ENCODE peak calls at places on chromosomes 7 and 10, in nine cellular contexts. One of them, this sample, is unnamed.

GRCh38 chr10:82399850-82400249 is 524.9 kb downstream of the NRG3 start:
- DNase-seq in prostate gland: no peak
- DNase-seq in heart right ventricle: no peak
- DNase-seq in lung: no peak
- DNase-seq in esophagus squamous epithelium: no peak
- DNase-seq in neural progenitor cell: no peak
- DNase-seq in cardiac muscle cell: no peak
- DNase-seq in PC-3: no peak
- DNase-seq in HCT116: no peak
- DNase-seq in this sample: no peak

GRCh38 chr7:33807158-33807530 is 98.2 kb upstream of the BMPER start:
- DNase-seq in prostate gland: no peak
- DNase-seq in heart right ventricle: no peak
- DNase-seq in lung: no peak
- DNase-seq in esophagus squamous epithelium: no peak
- DNase-seq in neural progenitor cell: no peak
- DNase-seq in cardiac muscle cell: no peak
- DNase-seq in PC-3: no peak
- DNase-seq in HCT116: no peak
- DNase-seq in this sample: no peak

GRCh38 chr10:69800109-69800508 is 1.6 kb upstream of the COL13A1 start:
- DNase-seq in prostate gland: peak; percentile 28
- DNase-seq in heart right ventricle: peak; percentile 55
- DNase-seq in lung: peak; percentile 43
- DNase-seq in esophagus squamous epithelium: no peak
- DNase-seq in neural progenitor cell: peak; percentile 84
- DNase-seq in cardiac muscle cell: peak; percentile 84
- DNase-seq in PC-3: peak; percentile 93
- DNase-seq in HCT116: peak; percentile 67
- DNase-seq in this sample: peak; percentile 35

GRCh38 chr7:7720193-7720592 is 1.8 kb upstream of the RPA3 start:
- DNase-seq in prostate gland: no peak
- DNase-seq in heart right ventricle: no peak
- DNase-seq in lung: no peak
- DNase-seq in esophagus squamous epithelium: no peak
- DNase-seq in neural progenitor cell: no peak
- DNase-seq in cardiac muscle cell: no peak
- DNase-seq in PC-3: no peak
- DNase-seq in HCT116: no peak
- DNase-seq in this sample: no peak

GRCh38 chr10:100993986-100994708 is 5.5 kb upstream of the LZTS2 start:
- DNase-seq in prostate gland: no peak
- DNase-seq in heart right ventricle: no peak
- DNase-seq in lung: no peak
- DNase-seq in esophagus squamous epithelium: no peak
- DNase-seq in neural progenitor cell: peak; percentile 65
- DNase-seq in cardiac muscle cell: peak; percentile 48
- DNase-seq in PC-3: peak; percentile 59
- DNase-seq in HCT116: no peak
- DNase-seq in this sample: no peak

GRCh38 chr7:27898735-27899134 is 158.8 kb downstream of the TAX1BP1 start:
- DNase-seq in prostate gland: no peak
- DNase-seq in heart right ventricle: no peak
- DNase-seq in lung: no peak
- DNase-seq in esophagus squamous epithelium: no peak
- DNase-seq in neural progenitor cell: no peak
- DNase-seq in cardiac muscle cell: no peak
- DNase-seq in PC-3: no peak
- DNase-seq in HCT116: no peak
- DNase-seq in this sample: no peak

GRCh38 chr10:104022020-104022419 is 55.1 kb downstream of the SLK start:
- DNase-seq in prostate gland: no peak
- DNase-seq in heart right ventricle: no peak
- DNase-seq in lung: no peak
- DNase-seq in esophagus squamous epithelium: no peak
- DNase-seq in neural progenitor cell: no peak
- DNase-seq in cardiac muscle cell: no peak
- DNase-seq in PC-3: no peak
- DNase-seq in HCT116: no peak
- DNase-seq in this sample: no peak

GRCh38 chr10:49534670-49535381 is 4.1 kb downstream of the ERCC6 start:
- DNase-seq in prostate gland: no peak
- DNase-seq in heart right ventricle: no peak
- DNase-seq in lung: no peak
- DNase-seq in esophagus squamous epithelium: no peak
- DNase-seq in neural progenitor cell: no peak
- DNase-seq in cardiac muscle cell: no peak
- DNase-seq in PC-3: peak; percentile 82
- DNase-seq in HCT116: no peak
- DNase-seq in this sample: no peak

GRCh38 chr10:24962998-24963397 is 10.6 kb upstream of the PRTFDC1 start:
- DNase-seq in prostate gland: no peak
- DNase-seq in heart right ventricle: no peak
- DNase-seq in lung: no peak
- DNase-seq in esophagus squamous epithelium: no peak
- DNase-seq in neural progenitor cell: no peak
- DNase-seq in cardiac muscle cell: no peak
- DNase-seq in PC-3: peak; percentile 94
- DNase-seq in HCT116: peak; percentile 90
- DNase-seq in this sample: no peak

GRCh38 chr10:85152488-85152887 is 824.1 kb downstream of the CCSER2 start:
- DNase-seq in prostate gland: no peak
- DNase-seq in heart right ventricle: no peak
- DNase-seq in lung: no peak
- DNase-seq in esophagus squamous epithelium: no peak
- DNase-seq in neural progenitor cell: peak; percentile 36
- DNase-seq in cardiac muscle cell: no peak
- DNase-seq in PC-3: no peak
- DNase-seq in HCT116: no peak
- DNase-seq in this sample: no peak

GRCh38 chr10:11042375-11042774 is 24.7 kb downstream of the CELF2 start:
- DNase-seq in prostate gland: no peak
- DNase-seq in heart right ventricle: no peak
- DNase-seq in lung: no peak
- DNase-seq in esophagus squamous epithelium: no peak
- DNase-seq in neural progenitor cell: no peak
- DNase-seq in cardiac muscle cell: no peak
- DNase-seq in PC-3: no peak
- DNase-seq in HCT116: no peak
- DNase-seq in this sample: no peak

GRCh38 chr7:108448777-108449576 is 7.3 kb downstream of the NRCAM start:
- DNase-seq in prostate gland: no peak
- DNase-seq in heart right ventricle: no peak
- DNase-seq in lung: no peak
- DNase-seq in esophagus squamous epithelium: no peak
- DNase-seq in neural progenitor cell: peak; percentile 88
- DNase-seq in cardiac muscle cell: no peak
- DNase-seq in PC-3: no peak
- DNase-seq in HCT116: no peak
- DNase-seq in this sample: no peak

GRCh38 chr10:46198516-46198915 is 88.3 kb upstream of the ANTXRL start:
- DNase-seq in prostate gland: no peak
- DNase-seq in heart right ventricle: no peak
- DNase-seq in lung: no peak
- DNase-seq in esophagus squamous epithelium: no peak
- DNase-seq in neural progenitor cell: no peak
- DNase-seq in cardiac muscle cell: no peak
- DNase-seq in PC-3: peak; percentile 20
- DNase-seq in HCT116: no peak
- DNase-seq in this sample: no peak

GRCh38 chr10:97763947-97764346 is 7.9 kb downstream of the SFRP5 start:
- DNase-seq in prostate gland: no peak
- DNase-seq in heart right ventricle: no peak
- DNase-seq in lung: no peak
- DNase-seq in esophagus squamous epithelium: no peak
- DNase-seq in neural progenitor cell: no peak
- DNase-seq in cardiac muscle cell: no peak
- DNase-seq in PC-3: no peak
- DNase-seq in HCT116: no peak
- DNase-seq in this sample: no peak
- H3K4me1 ChIP-seq in prostate gland: no peaks in the 10 kb centered on the region
- H3K4me1 ChIP-seq in heart right ventricle: no peaks in the 10 kb centered on the region
- H3K4me1 ChIP-seq in lung: no peaks in the 10 kb centered on the region
- H3K4me1 ChIP-seq in esophagus squamous epithelium: no peaks in the 10 kb centered on the region
- H3K4me1 ChIP-seq in neural progenitor cell: peaks cover 15% of the 10 kb centered on the region
- H3K4me1 ChIP-seq in cardiac muscle cell: peaks cover 10% of the 10 kb centered on the region
- H3K4me1 ChIP-seq in PC-3: no peaks in the 10 kb centered on the region
- H3K4me1 ChIP-seq in HCT116: peaks cover 2% of the 10 kb centered on the region
- H3K4me1 ChIP-seq in this sample: no peaks in the 10 kb centered on the region

GRCh38 chr7:142098004-142098403 is 13.5 kb upstream of the MGAM2 start:
- DNase-seq in prostate gland: no peak
- DNase-seq in heart right ventricle: no peak
- DNase-seq in lung: no peak
- DNase-seq in esophagus squamous epithelium: no peak
- DNase-seq in neural progenitor cell: no peak
- DNase-seq in cardiac muscle cell: no peak
- DNase-seq in PC-3: no peak
- DNase-seq in HCT116: no peak
- DNase-seq in this sample: no peak
- H3K4me1 ChIP-seq in prostate gland: no peaks in the 10 kb centered on the region
- H3K4me1 ChIP-seq in heart right ventricle: no peaks in the 10 kb centered on the region
- H3K4me1 ChIP-seq in lung: no peaks in the 10 kb centered on the region
- H3K4me1 ChIP-seq in esophagus squamous epithelium: no peaks in the 10 kb centered on the region
- H3K4me1 ChIP-seq in neural progenitor cell: no peaks in the 10 kb centered on the region
- H3K4me1 ChIP-seq in cardiac muscle cell: no peaks in the 10 kb centered on the region
- H3K4me1 ChIP-seq in PC-3: no peaks in the 10 kb centered on the region
- H3K4me1 ChIP-seq in HCT116: no peaks in the 10 kb centered on the region
- H3K4me1 ChIP-seq in this sample: no peaks in the 10 kb centered on the region

GRCh38 chr7:140393756-140394306 is 4.5 kb downstream of the SLC37A3 start:
- DNase-seq in prostate gland: no peak
- DNase-seq in heart right ventricle: no peak
- DNase-seq in lung: no peak
- DNase-seq in esophagus squamous epithelium: no peak
- DNase-seq in neural progenitor cell: no peak
- DNase-seq in cardiac muscle cell: no peak
- DNase-seq in PC-3: no peak
- DNase-seq in HCT116: no peak
- DNase-seq in this sample: no peak

GRCh38 chr7:140397784-140398750 is at the start of gene SLC37A3:
- DNase-seq in prostate gland: peak; percentile 83
- DNase-seq in heart right ventricle: peak; percentile 86
- DNase-seq in lung: peak; percentile 87
- DNase-seq in esophagus squamous epithelium: peak; percentile 18
- DNase-seq in neural progenitor cell: peak; percentile 95
- DNase-seq in cardiac muscle cell: peak; percentile 94
- DNase-seq in PC-3: peak; percentile 87
- DNase-seq in HCT116: peak; percentile 49
- DNase-seq in this sample: peak; percentile 91

GRCh38 chr7:140402178-140402835 is 1.6 kb upstream of the RAB19 start:
- DNase-seq in prostate gland: no peak
- DNase-seq in heart right ventricle: no peak
- DNase-seq in lung: no peak
- DNase-seq in esophagus squamous epithelium: no peak
- DNase-seq in neural progenitor cell: no peak
- DNase-seq in cardiac muscle cell: no peak
- DNase-seq in PC-3: peak; percentile 65
- DNase-seq in HCT116: no peak
- DNase-seq in this sample: no peak

GRCh38 chr7:140400381-140400780 is 2.1 kb upstream of the SLC37A3 start:
- DNase-seq in prostate gland: no peak
- DNase-seq in heart right ventricle: no peak
- DNase-seq in lung: no peak
- DNase-seq in esophagus squamous epithelium: no peak
- DNase-seq in neural progenitor cell: no peak
- DNase-seq in cardiac muscle cell: no peak
- DNase-seq in PC-3: no peak
- DNase-seq in HCT116: no peak
- DNase-seq in this sample: no peak

GRCh38 chr7:140398821-140399220 is 491 bp upstream of the SLC37A3 start:
- DNase-seq in prostate gland: no peak
- DNase-seq in heart right ventricle: no peak
- DNase-seq in lung: no peak
- DNase-seq in esophagus squamous epithelium: no peak
- DNase-seq in neural progenitor cell: no peak
- DNase-seq in cardiac muscle cell: no peak
- DNase-seq in PC-3: no peak
- DNase-seq in HCT116: no peak
- DNase-seq in this sample: no peak
- H3K4me1 ChIP-seq in prostate gland: no peaks in the 10 kb centered on the region
- H3K4me1 ChIP-seq in heart right ventricle: peaks cover 12% of the 10 kb centered on the region
- H3K4me1 ChIP-seq in lung: no peaks in the 10 kb centered on the region
- H3K4me1 ChIP-seq in esophagus squamous epithelium: peaks cover 26% of the 10 kb centered on the region
- H3K4me1 ChIP-seq in neural progenitor cell: peaks cover 3% of the 10 kb centered on the region
- H3K4me1 ChIP-seq in cardiac muscle cell: no peaks in the 10 kb centered on the region
- H3K4me1 ChIP-seq in PC-3: peaks cover 27% of the 10 kb centered on the region
- H3K4me1 ChIP-seq in HCT116: peaks cover 14% of the 10 kb centered on the region
- H3K4me1 ChIP-seq in this sample: peaks cover 4% of the 10 kb centered on the region

GRCh38 chr7:2004841-2005351 is 227.8 kb downstream of the MAD1L1 start:
- DNase-seq in prostate gland: no peak
- DNase-seq in heart right ventricle: no peak
- DNase-seq in lung: no peak
- DNase-seq in esophagus squamous epithelium: no peak
- DNase-seq in neural progenitor cell: no peak
- DNase-seq in cardiac muscle cell: no peak
- DNase-seq in PC-3: no peak
- DNase-seq in HCT116: no peak
- DNase-seq in this sample: no peak

GRCh38 chr7:2002561-2003450 is 229.9 kb downstream of the MAD1L1 start:
- DNase-seq in prostate gland: no peak
- DNase-seq in heart right ventricle: no peak
- DNase-seq in lung: no peak
- DNase-seq in esophagus squamous epithelium: no peak
- DNase-seq in neural progenitor cell: no peak
- DNase-seq in cardiac muscle cell: no peak
- DNase-seq in PC-3: no peak
- DNase-seq in HCT116: no peak
- DNase-seq in this sample: no peak

GRCh38 chr7:2001601-2002442 is 230.9 kb downstream of the MAD1L1 start:
- DNase-seq in prostate gland: no peak
- DNase-seq in heart right ventricle: no peak
- DNase-seq in lung: no peak
- DNase-seq in esophagus squamous epithelium: no peak
- DNase-seq in neural progenitor cell: no peak
- DNase-seq in cardiac muscle cell: no peak
- DNase-seq in PC-3: no peak
- DNase-seq in HCT116: no peak
- DNase-seq in this sample: no peak

GRCh38 chr7:2003931-2004812 is 228.6 kb downstream of the MAD1L1 start:
- DNase-seq in prostate gland: no peak
- DNase-seq in heart right ventricle: no peak
- DNase-seq in lung: no peak
- DNase-seq in esophagus squamous epithelium: no peak
- DNase-seq in neural progenitor cell: no peak
- DNase-seq in cardiac muscle cell: no peak
- DNase-seq in PC-3: no peak
- DNase-seq in HCT116: no peak
- DNase-seq in this sample: no peak

DNA sequence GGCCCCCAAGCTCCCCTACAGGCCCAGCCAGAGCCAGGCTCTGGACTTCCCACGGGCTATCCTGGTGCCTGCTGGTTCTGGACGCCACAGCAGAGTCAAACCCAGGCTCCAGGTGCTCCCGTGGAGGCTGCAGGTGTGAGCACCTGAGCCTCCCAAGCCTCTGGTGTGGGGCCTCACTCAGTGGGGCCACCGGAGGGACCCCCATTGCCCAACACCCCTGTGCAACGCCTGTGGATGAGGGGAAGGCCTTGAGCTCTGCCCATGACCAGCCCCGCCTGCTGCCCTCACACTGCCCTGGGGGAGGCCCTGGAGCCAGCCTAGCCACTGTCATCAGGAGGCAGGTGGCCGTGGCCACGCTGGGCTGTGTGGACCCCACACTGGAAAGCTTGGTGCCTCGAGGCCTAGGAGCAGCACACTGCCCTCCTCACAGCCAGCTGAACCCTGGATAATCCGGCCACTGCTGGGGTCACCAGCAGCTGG is 229.3 kb downstream of the MAD1L1 start:
- DNase-seq in prostate gland: no peak
- DNase-seq in heart right ventricle: no peak
- DNase-seq in lung: no peak
- DNase-seq in esophagus squamous epithelium: no peak
- DNase-seq in neural progenitor cell: no peak
- DNase-seq in cardiac muscle cell: no peak
- DNase-seq in PC-3: no peak
- DNase-seq in HCT116: no peak
- DNase-seq in this sample: no peak
- H3K4me1 ChIP-seq in prostate gland: no peaks in the 10 kb centered on the region
- H3K4me1 ChIP-seq in heart right ventricle: no peaks in the 10 kb centered on the region
- H3K4me1 ChIP-seq in lung: no peaks in the 10 kb centered on the region
- H3K4me1 ChIP-seq in esophagus squamous epithelium: peaks cover 10% of the 10 kb centered on the region
- H3K4me1 ChIP-seq in neural progenitor cell: peaks cover 12% of the 10 kb centered on the region
- H3K4me1 ChIP-seq in cardiac muscle cell: no peaks in the 10 kb centered on the region
- H3K4me1 ChIP-seq in PC-3: no peaks in the 10 kb centered on the region
- H3K4me1 ChIP-seq in HCT116: no peaks in the 10 kb centered on the region
- H3K4me1 ChIP-seq in this sample: no peaks in the 10 kb centered on the region

This sample was measured in stomach.